ENCODE peak calls at places on chromosomes 1 and 21, in four cellular contexts. K, R, F and P are unnamed samples.

GRCh38 chr1:4931486-4931885 is 277.1 kb downstream of the AJAP1 start:
- DNase-seq in F (no peak), R (no peak), K (no peak), P (no peak)

GRCh38 chr1:153882296-153882912 is 40.4 kb downstream of the GATAD2B start:
- DNase-seq in F (no peak), K (no peak), R (no peak), P (no peak)

GRCh38 chr21:16870116-16870515 is 642.7 kb upstream of the CXADR start:
- DNase-seq in F (no peak), R (no peak), K (no peak), P (no peak)

GRCh38 chr1:19676438-19676922 is 11.8 kb downstream of the HTR6 start:
- DNase-seq in K (no peak), F (peak), R (peak), P (peak)

GRCh38 chr1:156379420-156380165 is 10.6 kb downstream of the RHBG start:
- DNase-seq in F (no peak), K (no peak), R (no peak), P (no peak)

GRCh38 chr21:43731891-43732711 is 13.2 kb downstream of the PDXK start:
- DNase-seq in F (no peak), K (peak), R (no peak), P (no peak)

GRCh38 chr1:3002349-3003038 is 18.8 kb upstream of the ACTRT2 start:
- DNase-seq in K (no peak), F (no peak), R (no peak), P (no peak)

GRCh38 chr1:233020441-233020840 is 70.0 kb downstream of the NTPCR start:
- DNase-seq in R (no peak), F (no peak), K (no peak), P (no peak)

GRCh38 chr1:168521391-168522000 is 22.3 kb downstream of the XCL2 start:
- DNase-seq in K (no peak), F (no peak), R (no peak), P (no peak)

GRCh38 chr1:177948336-177948972 is 21.4 kb downstream of the SEC16B start:
- DNase-seq in R (peak), K (no peak), F (no peak), P (peak)

GRCh38 chr1:117147856-117148588 is 26.5 kb upstream of the TRIM45 start:
- DNase-seq in F (no peak), R (no peak), K (no peak), P (no peak)

GRCh38 chr1:43835141-43836021 is 98.2 kb upstream of the ARTN start:
- DNase-seq in K (peak), F (no peak), R (no peak), P (no peak)

GRCh38 chr1:38082678-38083317 is 36.2 kb upstream of the POU3F1 start:
- DNase-seq in R (no peak), F (no peak), K (no peak), P (no peak)

GRCh38 chr1:219412772-219413171 is 200.1 kb downstream of the ZC3H11B start:
- DNase-seq in K (no peak), F (no peak), R (no peak), P (no peak)

GRCh38 chr21:43012596-43012995 is 38.2 kb downstream of the PKNOX1 start:
- DNase-seq in F (no peak), R (no peak), K (no peak), P (no peak)

GRCh38 chr1:154809436-154810413 is 60.4 kb downstream of the KCNN3 start:
- DNase-seq in F (no peak), R (no peak), K (no peak), P (no peak)

GRCh38 chr1:216598448-216598847 is 124.8 kb downstream of the ESRRG start:
- DNase-seq in F (no peak), K (no peak), R (no peak), P (no peak)

GRCh38 chr1:107976431-107977215 is 11.6 kb upstream of the VAV3 start:
- DNase-seq in R (no peak), F (no peak), K (peak), P (no peak)

GRCh38 chr1:226677121-226678020 is 61.7 kb downstream of the ITPKB start:
- DNase-seq in R (peak), K (no peak), F (peak), P (no peak)

GRCh38 chr1:70627910-70628309 is 216.8 kb downstream of the CTH start:
- DNase-seq in F (no peak), K (no peak), R (no peak), P (no peak)

GRCh38 chr1:5423109-5423508 is 569.1 kb downstream of the NPHP4 start:
- DNase-seq in K (no peak), R (no peak), F (no peak), P (no peak)

GRCh38 chr1:175742790-175743459 is 470 bp downstream of the TNR start:
- DNase-seq in F (no peak), K (no peak), R (peak), P (peak)

GRCh38 chr1:203271018-203271743 is 34.1 kb upstream of the BTG2 start:
- DNase-seq in K (peak), F (no peak), R (peak), P (no peak)

GRCh38 chr1:109636201-109636952 is 16.7 kb downstream of the AMPD2 start:
- DNase-seq in K (no peak), R (no peak), F (no peak), P (no peak)

GRCh38 chr1:243268284-243268653 is 12.4 kb downstream of the SDCCAG8 start:
- DNase-seq in F (no peak), R (no peak), K (no peak), P (no peak)

GRCh38 chr1:212635141-212635601 is 26.6 kb downstream of the ATF3 start:
- DNase-seq in R (no peak), K (no peak), F (no peak), P (no peak)

GRCh38 chr1:203454986-203455471 is 20.6 kb upstream of the PRELP start:
- DNase-seq in K (no peak), F (no peak), R (no peak), P (no peak)

GRCh38 chr1:3677411-3677944 is 25.2 kb downstream of the TP73 start:
- DNase-seq in K (no peak), R (no peak), F (no peak), P (no peak)

GRCh38 chr1:206136241-206136640 is 19.1 kb upstream of the AVPR1B start:
- DNase-seq in K (no peak), F (no peak), R (no peak), P (no peak)

GRCh38 chr1:118487091-118487490 is 302.1 kb upstream of the SPAG17 start:
- DNase-seq in R (no peak), K (no peak), F (no peak), P (no peak)
- TF ChIP-seq CTCF in R (no peak), K (no peak), F (no peak), P (no peak)

GRCh38 chr1:202156590-202156989 is 3.8 kb downstream of the PTPN7 start:
- DNase-seq in R (no peak), F (no peak), K (no peak), P (no peak)
- TF ChIP-seq CTCF in R (no peak), F (no peak), K (no peak), P (no peak)

GRCh38 chr1:237938553-237938952 is 47.8 kb upstream of the ZP4 start:
- DNase-seq in R (peak), K (no peak), F (no peak), P (no peak)
- TF ChIP-seq CTCF in R (no peak), K (no peak), F (no peak), P (peak)

DNA sequence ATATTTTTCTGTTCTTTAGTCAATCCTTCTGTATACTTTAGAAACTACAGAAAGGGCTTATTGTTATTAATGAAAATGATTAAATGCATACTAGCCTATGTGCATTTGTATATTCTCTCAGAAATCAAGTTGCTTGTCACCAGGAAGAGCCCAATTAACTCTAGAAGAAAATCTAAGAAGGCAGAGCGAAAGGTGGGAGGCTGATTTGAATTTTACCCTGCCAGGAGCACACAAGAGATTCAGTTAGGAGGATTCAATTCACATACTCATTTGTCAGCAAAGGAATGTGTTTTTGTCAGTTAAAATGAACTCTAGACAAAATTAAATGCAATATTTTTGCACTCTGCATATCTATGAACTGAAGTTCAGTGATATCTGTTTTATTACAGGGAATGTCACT is 411.8 kb downstream of the KCNT2 start:
- DNase-seq in K (no peak), R (no peak), F (no peak), P (no peak)
- TF ChIP-seq CTCF in K (no peak), R (no peak), F (no peak), P (no peak)

DNA sequence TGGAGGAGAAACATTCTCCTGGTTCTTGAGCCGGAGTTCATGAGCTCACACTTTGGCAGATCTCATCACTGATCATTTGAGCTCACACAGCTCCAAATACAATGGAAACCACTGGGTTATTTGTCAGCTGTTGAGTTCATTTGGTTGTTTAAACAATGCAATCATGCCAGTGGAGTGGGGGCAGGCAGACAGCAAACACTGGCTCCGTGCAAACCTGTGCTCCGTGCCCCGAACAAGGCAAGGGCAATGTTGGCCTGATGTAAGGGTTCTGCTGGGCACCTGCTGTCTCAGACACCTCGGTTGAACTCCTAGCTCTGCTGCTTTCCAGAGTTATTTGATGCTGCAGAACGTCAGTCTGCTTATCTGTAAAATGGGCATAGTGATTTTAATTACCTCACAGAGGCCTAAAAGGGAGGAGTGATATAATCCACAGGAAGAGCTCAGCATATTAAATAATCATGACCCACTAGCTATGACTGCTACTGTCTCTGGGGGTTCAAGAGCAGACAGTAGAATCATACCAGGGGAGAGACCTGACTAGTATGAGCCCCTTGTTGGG is 20.0 kb upstream of the CLIC6 start:
- DNase-seq in R (no peak), K (no peak), F (no peak), P (no peak)
- TF ChIP-seq CTCF in R (no peak), K (no peak), F (no peak), P (no peak)

GRCh38 chr1:7284839-7285435 is 486.2 kb upstream of the VAMP3 start:
- DNase-seq in F (no peak), R (no peak), K (no peak), P (no peak)

GRCh38 chr1:7289694-7290093 is 481.4 kb upstream of the VAMP3 start:
- DNase-seq in R (no peak), K (no peak), F (no peak), P (no peak)

GRCh38 chr1:7288992-7289391 is 482.1 kb upstream of the VAMP3 start:
- DNase-seq in R (no peak), K (no peak), F (no peak), P (no peak)

GRCh38 chr1:7285856-7286454 is 485.1 kb upstream of the VAMP3 start:
- DNase-seq in F (no peak), R (no peak), K (no peak), P (no peak)

DNA sequence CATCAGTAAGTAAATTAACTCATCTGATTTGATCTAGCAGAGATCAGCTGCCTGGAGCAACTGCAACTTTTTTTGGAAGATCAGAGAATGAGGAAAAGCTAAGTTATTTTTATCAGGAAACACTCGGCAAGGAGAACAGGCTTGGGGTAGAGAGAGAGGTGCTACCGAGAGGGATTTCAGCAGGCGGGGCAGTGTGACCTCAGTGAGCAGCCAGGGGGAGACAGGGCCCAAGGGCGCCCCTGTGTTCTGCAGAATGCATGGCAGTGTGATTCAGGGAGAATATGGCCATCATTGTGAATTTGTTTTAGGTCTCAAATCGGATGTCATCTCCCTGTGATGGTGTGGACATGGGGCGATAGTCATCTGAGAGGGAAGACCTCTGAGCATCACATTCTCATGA is 484.1 kb upstream of the VAMP3 start:
- DNase-seq in K (no peak), R (no peak), F (no peak), P (no peak)
- TF ChIP-seq CTCF in K (peak), R (no peak), F (no peak), P (no peak)

GRCh38 chr21:18801468-18801867 is 397.9 kb upstream of the TMPRSS15 start:
- DNase-seq in F (no peak), R (no peak), K (peak), P (no peak)
- TF ChIP-seq CTCF in F (no peak), R (no peak), K (peak), P (no peak)

GRCh38 chr1:100448371-100448770 is 89.6 kb upstream of the GPR88 start:
- DNase-seq in F (no peak), K (no peak), R (peak), P (no peak)

GRCh38 chr1:100440075-100440809 is 87.9 kb downstream of the CDC14A start:
- DNase-seq in K (no peak), F (no peak), R (peak), P (no peak)

GRCh38 chr1:100445565-100445964 is 92.4 kb upstream of the GPR88 start:
- DNase-seq in F (no peak), K (no peak), R (no peak), P (no peak)

GRCh38 chr1:100441651-100442050 is 89.3 kb downstream of the CDC14A start:
- DNase-seq in K (no peak), R (no peak), F (no peak), P (no peak)

DNA sequence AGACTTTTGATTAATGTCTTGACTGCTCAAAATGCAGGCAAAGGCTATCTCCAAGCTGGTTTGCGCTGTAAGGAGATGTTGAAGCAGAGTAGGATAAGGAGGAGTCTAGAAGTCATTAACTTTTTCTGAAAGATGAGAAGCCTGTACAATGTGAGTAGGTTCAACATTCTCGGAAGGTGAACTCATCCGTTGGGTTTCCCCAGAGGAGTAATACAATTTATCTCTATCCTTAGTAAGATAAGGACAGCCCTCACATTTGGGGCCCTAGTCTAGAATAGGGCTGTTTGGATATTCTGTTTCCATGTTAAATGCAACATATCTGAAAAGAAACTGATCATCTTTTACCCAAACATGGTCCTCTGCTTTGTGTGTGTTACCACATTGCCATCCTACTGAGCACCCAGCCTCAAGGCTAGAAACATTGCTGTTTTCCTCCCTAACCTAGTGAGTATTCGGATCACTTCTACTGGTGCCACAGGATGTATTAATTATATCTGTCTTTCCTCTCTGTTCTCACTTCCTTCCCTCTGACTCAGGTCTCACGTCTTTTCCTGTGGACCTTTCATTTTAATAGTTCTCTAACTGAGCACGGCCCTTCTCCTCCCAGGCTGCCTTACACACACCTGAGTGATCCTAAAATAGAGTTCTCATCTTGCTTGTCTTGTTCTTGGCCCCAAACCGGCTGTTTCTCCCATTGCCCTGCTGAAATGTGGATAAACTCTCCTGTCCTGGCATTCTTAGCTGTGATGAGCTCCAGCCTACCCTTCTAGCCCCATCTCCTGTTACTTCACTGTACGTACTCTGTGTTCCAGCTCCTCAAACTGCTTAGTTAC is 91.6 kb downstream of the CDC14A start:
- DNase-seq in K (no peak), F (no peak), R (no peak), P (no peak)
- TF ChIP-seq CTCF in K (no peak), F (no peak), R (no peak), P (no peak)

GRCh38 chr1:33378976-33379375 is 51.9 kb downstream of the PHC2 start:
- DNase-seq in R (no peak), K (no peak), F (no peak), P (no peak)

GRCh38 chr1:33379631-33380354 is 51.1 kb downstream of the PHC2 start:
- DNase-seq in R (no peak), K (no peak), F (no peak), P (no peak)

GRCh38 chr1:33378524-33378923 is 52.4 kb downstream of the PHC2 start:
- DNase-seq in R (no peak), K (no peak), F (no peak), P (no peak)

GRCh38 chr1:33377013-33377412 is 53.9 kb downstream of the PHC2 start:
- DNase-seq in F (no peak), K (no peak), R (no peak), P (no peak)

GRCh38 chr1:33377750-33378149 is 53.1 kb downstream of the PHC2 start:
- DNase-seq in F (no peak), R (no peak), K (no peak), P (no peak)
- TF ChIP-seq CTCF in F (no peak), R (no peak), K (no peak), P (no peak)

GRCh38 chr1:27598902-27599528 is 4.9 kb downstream of the AHDC1 start:
- DNase-seq in F (peak), K (no peak), R (no peak), P (no peak)

GRCh38 chr1:27600500-27601175 is 3.3 kb downstream of the AHDC1 start:
- DNase-seq in K (no peak), F (no peak), R (no peak), P (no peak)

GRCh38 chr1:27601321-27601770 is 2.6 kb downstream of the AHDC1 start:
- DNase-seq in K (no peak), F (no peak), R (no peak), P (no peak)

GRCh38 chr1:27598288-27598687 is 5.7 kb downstream of the AHDC1 start:
- DNase-seq in R (no peak), K (no peak), F (no peak), P (peak)

DNA sequence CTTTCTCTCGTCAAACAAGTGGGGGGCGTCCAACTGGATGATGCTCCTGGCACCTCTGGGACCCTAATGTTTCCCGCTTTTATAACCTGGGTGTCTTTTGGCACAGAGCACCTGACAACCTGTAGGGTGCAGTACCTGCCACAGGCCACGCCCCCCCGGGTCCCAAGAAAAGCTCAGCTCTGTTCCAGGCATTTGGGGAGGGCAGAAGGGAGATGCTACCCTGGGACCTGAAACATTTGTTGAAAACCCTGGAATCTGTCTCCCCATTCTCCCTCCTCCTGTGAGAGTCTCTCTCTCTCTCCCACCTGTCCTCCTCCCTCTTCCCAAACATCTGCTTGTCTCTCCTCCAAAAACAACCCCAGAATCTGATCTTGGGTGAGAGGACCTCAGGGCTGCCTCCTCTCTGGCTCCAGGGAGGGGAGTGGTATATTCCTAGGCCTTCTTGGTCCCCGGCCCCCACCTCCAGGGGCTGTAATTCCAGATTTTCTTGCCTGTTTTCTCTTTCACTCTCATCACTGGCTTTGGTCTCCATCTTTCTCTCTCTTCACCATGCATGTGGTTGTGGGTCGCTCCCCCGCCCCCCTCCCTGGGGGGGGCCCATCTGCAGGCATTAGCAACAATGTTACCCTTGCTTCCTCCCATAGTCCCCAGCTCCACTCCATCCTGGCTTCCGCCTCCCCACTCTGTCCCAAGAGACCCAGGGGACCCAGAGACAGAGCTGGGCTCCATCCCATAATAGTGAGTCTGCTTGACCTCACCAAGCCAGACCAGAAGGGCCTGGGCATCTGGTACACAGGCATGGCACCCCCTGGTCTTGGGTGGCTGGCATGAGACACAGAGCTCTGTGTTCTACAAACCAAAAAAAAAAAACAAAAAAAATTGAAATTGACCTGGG is 4.1 kb downstream of the AHDC1 start:
- DNase-seq in R (no peak), F (no peak), K (no peak), P (no peak)
- TF ChIP-seq CTCF in R (no peak), F (no peak), K (peak), P (no peak)